ENCODE peak calls at places on chromosomes 12 and 14, in ten cellular contexts. N is aorta, S is mesenchymal stem cell, U is neural progenitor cell, G is caudate nucleus, M is breast epithelium, W is tibial artery, Z is fibroblast of lung, Q is suprapubic skin, Y is A549. A is an unnamed sample.
A peak's percentile ranks its signal among the peaks of the same experiment; 100 is the strongest.

GRCh38 chr14:63543826-63544320 is 696 bp upstream of the PPP2R5E start:
- DNase-seq in N (no peak), S (peak; percentile 22), U (peak; percentile 72), G (no peak), M (no peak), W (no peak), Z (no peak), Q (no peak), Y (no peak), A (no peak)

GRCh38 chr12:78398750-78399149 is 465.8 kb upstream of the SYT1 start:
- DNase-seq in N (no peak), S (peak; percentile 78), U (no peak), G (no peak), M (no peak), W (no peak), Z (no peak), Q (no peak), Y (no peak), A (no peak)

GRCh38 chr14:37343307-37344094 is 145.8 kb downstream of the MIPOL1 start:
- DNase-seq in N (no peak), S (peak; percentile 9), U (no peak), G (no peak), M (no peak), W (no peak), Z (peak; percentile 69), Q (no peak), Y (no peak), A (no peak)

GRCh38 chr14:65249471-65250161 is 147.3 kb upstream of the MAX start:
- DNase-seq in N (no peak), S (no peak), U (no peak), G (no peak), M (no peak), W (no peak), Z (no peak), Q (no peak), Y (no peak), A (no peak)

GRCh38 chr12:120125792-120126634 is 9.5 kb upstream of the RAB35 start:
- DNase-seq in N (no peak), S (peak; percentile 29), U (no peak), G (no peak), M (no peak), W (no peak), Z (no peak), Q (no peak), Y (no peak), A (no peak)

GRCh38 chr14:93045211-93045674 is 70.5 kb downstream of the ITPK1 start:
- DNase-seq in N (no peak), S (no peak), U (peak; percentile 86), G (no peak), M (no peak), W (no peak), Z (no peak), Q (no peak), Y (no peak), A (no peak)

GRCh38 chr12:44286336-44286735 is 450.5 kb downstream of the TMEM117 start:
- DNase-seq in N (no peak), S (peak; percentile 36), U (no peak), G (no peak), M (no peak), W (no peak), Z (peak; percentile 11), Q (no peak), Y (no peak), A (no peak)

GRCh38 chr12:116236986-116237385 is 40.5 kb downstream of the MED13L start:
- DNase-seq in N (no peak), S (no peak), U (peak; percentile 29), G (no peak), M (no peak), W (no peak), Z (no peak), Q (no peak), Y (no peak), A (no peak)

GRCh38 chr14:103007555-103007954 is 49.8 kb downstream of the CDC42BPB start:
- DNase-seq in N (no peak), S (no peak), U (no peak), G (peak; percentile 61), M (no peak), W (no peak), Z (no peak), Q (no peak), Y (no peak), A (peak; percentile 55)

GRCh38 chr14:92850492-92850891 is 56.4 kb downstream of the GOLGA5 start:
- DNase-seq in N (no peak), S (peak; percentile 26), U (no peak), G (no peak), M (no peak), W (no peak), Z (no peak), Q (no peak), Y (no peak), A (no peak)

GRCh38 chr14:52033131-52033642 is 35.7 kb downstream of the NID2 start:
- DNase-seq in N (no peak), S (peak; percentile 79), U (peak; percentile 46), G (no peak), M (no peak), W (no peak), Z (no peak), Q (no peak), Y (no peak), A (no peak)

GRCh38 chr12:58487280-58488141 is 432.8 kb downstream of the LRIG3 start:
- DNase-seq in N (no peak), S (peak; percentile 33), U (no peak), G (no peak), M (no peak), W (no peak), Z (no peak), Q (no peak), Y (no peak), A (no peak)

GRCh38 chr14:25056688-25057078 is 6.7 kb upstream of the STXBP6 start:
- DNase-seq in N (no peak), S (no peak), U (no peak), G (no peak), M (no peak), W (no peak), Z (peak; percentile 15), Q (no peak), Y (no peak), A (no peak)

GRCh38 chr12:24780969-24781368 is 167.9 kb downstream of the BCAT1 start:
- DNase-seq in N (no peak), S (no peak), U (peak; percentile 8), G (no peak), M (no peak), W (no peak), Z (peak; percentile 45), Q (no peak), Y (no peak), A (no peak)

GRCh38 chr12:40727774-40728483 is 35.7 kb downstream of the CNTN1 start:
- DNase-seq in N (no peak), S (no peak), U (no peak), G (no peak), M (no peak), W (no peak), Z (no peak), Q (no peak), Y (peak; percentile 63), A (no peak)

GRCh38 chr12:96034631-96035282 is 630 bp downstream of the LTA4H start:
- DNase-seq in N (peak; percentile 54), S (peak; percentile 53), U (peak; percentile 60), G (peak; percentile 51), M (no peak), W (no peak), Z (peak; percentile 45), Q (no peak), Y (peak; percentile 38), A (peak; percentile 34)

DNA sequence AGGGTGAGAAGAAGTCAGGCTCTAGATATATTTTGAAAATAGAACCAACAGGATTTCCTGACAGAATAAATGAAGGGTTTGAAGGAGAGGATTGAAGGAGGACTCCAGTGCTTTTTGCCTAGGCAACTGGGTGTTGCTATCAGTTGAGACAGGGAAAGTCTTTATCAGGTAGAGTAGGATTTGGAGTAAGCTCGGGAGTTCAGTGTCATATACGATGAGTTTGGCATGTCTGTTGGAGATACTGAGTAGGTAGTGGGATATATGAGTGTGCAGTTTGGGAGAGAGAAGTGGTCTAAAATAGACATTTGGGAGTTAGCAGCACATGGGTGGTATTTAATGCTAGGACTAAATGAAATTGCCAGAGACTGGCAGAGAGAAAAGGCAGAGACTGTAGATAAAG is 141.2 kb downstream of the SAMD4A start:
- DNase-seq in N (no peak), S (no peak), U (no peak), G (no peak), M (no peak), W (no peak), Z (no peak), Q (no peak), Y (no peak), A (no peak)
- H3K27ac ChIP-seq in N (no peak overlapping the region), S (no peak overlapping the region), U (no peak overlapping the region), G (no peak overlapping the region), M (no peak overlapping the region), W (peak overlapping the region; percentile 5), Z (no peak overlapping the region), Q (no peak overlapping the region), Y (no peak overlapping the region), A (no peak overlapping the region)

GRCh38 chr14:30708157-30708556 is 86.0 kb downstream of the SCFD1 start:
- DNase-seq in N (no peak), S (no peak), U (peak; percentile 28), G (no peak), M (no peak), W (no peak), Z (no peak), Q (no peak), Y (no peak), A (no peak)
- H3K27ac ChIP-seq in N (no peak overlapping the region), S (no peak overlapping the region), U (no peak overlapping the region), G (no peak overlapping the region), M (no peak overlapping the region), W (no peak overlapping the region), Z (no peak overlapping the region), Q (no peak overlapping the region), Y (no peak overlapping the region), A (no peak overlapping the region)

GRCh38 chr12:124453419-124454351 is 113.7 kb downstream of the NCOR2 start:
- DNase-seq in N (peak; percentile 95), S (peak; percentile 91), U (no peak), G (peak; percentile 5), M (peak; percentile 66), W (peak; percentile 97), Z (peak; percentile 65), Q (no peak), Y (peak; percentile 84), A (peak; percentile 90)
- H3K27ac ChIP-seq in N (peak overlapping the region; percentile 50), S (peak overlapping the region; percentile 24), U (no peak overlapping the region), G (peak overlapping the region; percentile 71), M (peak overlapping the region; percentile 93), W (peak overlapping the region; percentile 78), Z (peak overlapping the region; percentile 56), Q (peak overlapping the region; percentile 68), Y (peak overlapping the region; percentile 73), A (peak overlapping the region; percentile 37)

DNA sequence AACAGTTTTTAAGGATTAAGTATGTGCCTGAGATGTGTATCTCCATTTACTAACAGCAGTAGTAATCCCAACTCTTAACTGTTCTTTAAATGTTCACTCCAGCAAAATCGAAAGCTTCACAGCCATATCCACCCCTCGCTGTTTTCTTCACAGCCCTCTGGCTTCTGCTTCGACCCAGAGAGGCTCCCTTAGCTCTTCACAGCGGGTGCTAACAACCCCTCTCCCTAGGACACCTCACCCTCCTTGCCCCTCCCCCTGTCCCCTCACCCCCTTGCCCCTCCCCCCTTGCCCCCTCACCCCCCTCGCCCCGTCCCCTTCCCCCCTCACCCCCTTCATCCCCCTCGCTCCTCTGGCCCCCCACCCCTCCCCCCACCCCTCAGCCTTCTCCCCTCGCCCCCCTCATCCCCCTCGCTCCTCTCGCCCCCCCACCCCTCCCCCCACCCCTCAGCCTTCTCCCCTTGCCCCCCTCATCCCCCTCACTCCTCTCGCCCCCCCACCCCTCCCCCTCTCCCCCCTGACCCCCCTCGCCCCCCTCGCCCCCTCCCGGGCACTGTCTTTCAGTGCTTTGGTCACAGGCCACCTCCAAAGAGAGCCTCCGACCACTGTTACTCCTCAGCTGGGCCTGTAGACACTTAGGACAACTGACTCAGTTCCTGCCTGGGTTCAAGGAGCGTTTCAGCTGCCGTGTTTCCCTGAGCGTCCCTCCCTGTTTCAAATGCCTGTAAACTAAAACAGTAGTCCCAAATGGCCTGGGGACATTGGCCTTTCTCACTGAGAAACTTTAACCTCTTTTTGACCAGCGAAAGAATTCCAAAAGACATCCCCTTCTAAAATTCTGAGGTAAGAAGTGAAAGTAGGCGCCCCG is 46.0 kb upstream of the DYNC1H1 start:
- DNase-seq in N (no peak), S (peak; percentile 9), U (peak; percentile 45), G (no peak), M (no peak), W (no peak), Z (peak; percentile 7), Q (no peak), Y (no peak), A (no peak)
- H3K27ac ChIP-seq in N (no peak overlapping the region), S (no peak overlapping the region), U (peak overlapping the region; percentile 32), G (no peak overlapping the region), M (peak overlapping the region; percentile 77), W (no peak overlapping the region), Z (no peak overlapping the region), Q (no peak overlapping the region), Y (no peak overlapping the region), A (no peak overlapping the region)